ENCODE peak calls at places on chromosome 3, in four cellular contexts. W, V, O and U are unnamed samples.

GRCh38 chr3:194158942-194159439 is 23.0 kb downstream of the HES1 start:
- DNase-seq in V (peak), W (no peak), O (no peak), U (no peak)

GRCh38 chr3:182704926-182705325 is 88.4 kb upstream of the ATP11B start:
- DNase-seq in W (no peak), V (no peak), O (no peak), U (no peak)

GRCh38 chr3:101687142-101687931 is 819 bp upstream of the RPL24 start:
- DNase-seq in O (no peak), V (no peak), W (no peak), U (no peak)

GRCh38 chr3:50502225-50502583 is 1.2 kb downstream of the CACNA2D2 start:
- DNase-seq in W (no peak), O (no peak), V (no peak), U (no peak)

GRCh38 chr3:45816544-45816943 is 20.2 kb upstream of the SLC6A20 start:
- DNase-seq in V (no peak), W (no peak), O (no peak), U (no peak)

GRCh38 chr3:129412542-129413198 is 15.8 kb downstream of the EFCAB12 start:
- DNase-seq in V (no peak), O (no peak), W (no peak), U (no peak)

GRCh38 chr3:111829023-111829422 is 30.0 kb upstream of the PHLDB2 start:
- DNase-seq in V (no peak), O (no peak), W (no peak), U (no peak)

GRCh38 chr3:111585214-111585613 is 9.9 kb downstream of the ZBED2 start:
- DNase-seq in O (no peak), V (peak), W (peak), U (no peak)

GRCh38 chr3:197181751-197182150 is 116.7 kb downstream of the DLG1 start:
- DNase-seq in O (no peak), V (no peak), W (no peak), U (peak)

GRCh38 chr3:180408654-180409053 is 193.3 kb upstream of the TTC14 start:
- DNase-seq in O (no peak), V (no peak), W (no peak), U (no peak)

GRCh38 chr3:116067275-116067674 is 378.0 kb downstream of the LSAMP start:
- DNase-seq in V (no peak), O (no peak), W (no peak), U (no peak)

GRCh38 chr3:65974505-65974904 is 64.2 kb downstream of the MAGI1 start:
- DNase-seq in W (no peak), O (no peak), V (no peak), U (no peak)

GRCh38 chr3:10447527-10448260 is 57.7 kb downstream of the ATP2B2 start:
- DNase-seq in W (no peak), V (no peak), O (no peak), U (no peak)

GRCh38 chr3:176354843-176355242 is 842.4 kb downstream of the TBL1XR1 start:
- DNase-seq in W (no peak), V (no peak), O (no peak), U (no peak)

GRCh38 chr3:31399270-31399669 is 133.5 kb upstream of the STT3B start:
- DNase-seq in W (no peak), V (no peak), O (no peak), U (peak)

GRCh38 chr3:42705039-42705767 is 2.6 kb upstream of the HHATL start:
- DNase-seq in V (no peak), O (no peak), W (no peak), U (no peak)

GRCh38 chr3:110178965-110179364 is 841.6 kb upstream of the DPPA4 start:
- DNase-seq in W (no peak), V (no peak), O (no peak), U (no peak)

GRCh38 chr3:14804835-14805780 is 13.7 kb upstream of the FGD5 start:
- DNase-seq in O (no peak), V (peak), W (no peak), U (no peak)

DNA sequence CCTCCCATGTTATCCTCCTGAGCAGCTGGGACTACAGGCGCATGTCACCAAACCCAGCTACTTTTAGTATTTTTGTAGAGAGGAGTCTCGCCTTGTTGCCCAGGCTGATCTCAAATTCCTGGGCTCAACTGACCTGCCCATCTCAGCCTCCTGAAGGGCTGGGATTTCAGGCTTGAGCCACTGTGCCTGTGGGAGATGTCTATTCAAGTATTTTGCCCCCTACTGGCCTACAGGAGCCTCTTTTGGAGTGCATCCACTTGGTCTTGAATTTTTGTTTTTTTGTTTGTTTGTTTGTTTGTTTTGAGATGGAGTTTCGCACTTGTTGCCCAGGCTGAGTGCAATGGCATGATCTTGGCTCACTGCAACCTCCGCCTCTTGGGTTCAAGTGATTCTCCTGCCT is 3.2 kb upstream of the DHX30 start:
- DNase-seq in V (no peak), O (no peak), W (no peak), U (peak)
- TF ChIP-seq CTCF in V (peak), O (peak), W (no peak), U (peak)

GRCh38 chr3:18241837-18242236 is 183.3 kb downstream of the SATB1 start:
- DNase-seq in W (no peak), V (no peak), O (no peak), U (no peak)

GRCh38 chr3:18237251-18238005 is 187.7 kb downstream of the SATB1 start:
- DNase-seq in O (no peak), W (no peak), V (no peak), U (no peak)

GRCh38 chr3:18238721-18239331 is 186.3 kb downstream of the SATB1 start:
- DNase-seq in O (no peak), V (no peak), W (no peak), U (no peak)

GRCh38 chr3:18236726-18237125 is 188.4 kb downstream of the SATB1 start:
- DNase-seq in W (no peak), O (no peak), V (no peak), U (no peak)

DNA sequence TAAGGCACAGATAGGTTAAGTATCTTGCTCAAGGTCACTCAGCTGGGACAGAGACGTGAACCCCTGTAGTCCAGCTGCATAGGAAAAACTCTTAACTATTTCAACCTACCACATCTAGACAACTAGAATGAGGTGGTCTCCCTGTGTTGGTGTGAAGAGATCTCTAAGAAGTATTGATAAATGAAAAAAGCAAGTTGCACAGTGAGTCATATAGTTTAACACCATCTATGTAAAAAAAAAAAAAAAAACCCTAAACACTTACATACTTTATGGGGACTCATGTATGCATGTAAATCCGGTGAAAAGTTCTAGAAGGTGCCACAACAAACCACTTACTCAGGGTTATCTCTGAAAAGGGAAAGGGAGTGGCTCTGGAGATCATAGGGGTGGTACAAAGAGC is 185.5 kb downstream of the SATB1 start:
- DNase-seq in W (no peak), O (no peak), V (no peak), U (no peak)
- H3K4me3 ChIP-seq in W (no peak), O (no peak), V (no peak), U (no peak)

DNA sequence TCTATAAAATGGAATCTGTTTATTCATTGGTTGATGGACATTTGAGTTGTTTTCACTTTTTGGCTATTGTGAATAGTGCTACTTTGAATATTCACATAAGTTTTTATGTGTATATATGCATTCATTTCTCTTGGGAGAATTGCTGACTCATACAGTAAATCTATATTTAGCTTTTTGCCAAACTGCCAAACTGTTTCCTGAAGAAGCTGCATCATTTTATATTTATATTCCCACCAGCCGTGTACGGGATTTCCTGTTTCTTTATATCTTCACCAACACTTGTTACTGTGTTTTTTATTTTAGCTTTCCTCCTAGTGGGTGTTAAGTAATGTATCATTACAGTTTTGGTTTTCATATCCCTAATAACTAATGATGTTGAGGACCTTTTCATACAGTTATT is 12.5 kb upstream of the TCAIM start:
- DNase-seq in O (no peak), W (no peak), V (no peak), U (peak)
- TF ChIP-seq MYC in O (no peak), W (no peak), V (no peak), U (no peak)

DNA sequence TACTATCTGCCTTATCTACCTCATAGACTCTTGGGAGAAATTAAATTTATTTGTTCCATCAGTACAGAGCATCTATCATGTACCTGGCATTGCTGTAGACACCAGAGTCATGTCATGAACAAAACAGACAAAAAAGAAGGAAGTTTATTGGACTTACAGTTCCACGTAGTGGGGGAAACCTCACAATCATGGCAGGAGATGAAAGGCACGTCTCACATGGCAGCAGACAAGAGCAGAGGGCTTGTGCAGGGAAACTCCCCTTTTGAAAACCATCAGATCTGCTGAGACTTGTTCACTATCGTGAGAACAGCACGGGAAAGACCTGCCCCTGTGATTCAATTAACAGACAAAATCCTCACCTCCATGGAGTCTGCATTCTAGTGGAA is 25.6 kb upstream of the ACAP2 start:
- DNase-seq in W (no peak), O (no peak), V (no peak), U (no peak)
- TF ChIP-seq CTCF in W (no peak), O (no peak), V (no peak), U (no peak)

DNA sequence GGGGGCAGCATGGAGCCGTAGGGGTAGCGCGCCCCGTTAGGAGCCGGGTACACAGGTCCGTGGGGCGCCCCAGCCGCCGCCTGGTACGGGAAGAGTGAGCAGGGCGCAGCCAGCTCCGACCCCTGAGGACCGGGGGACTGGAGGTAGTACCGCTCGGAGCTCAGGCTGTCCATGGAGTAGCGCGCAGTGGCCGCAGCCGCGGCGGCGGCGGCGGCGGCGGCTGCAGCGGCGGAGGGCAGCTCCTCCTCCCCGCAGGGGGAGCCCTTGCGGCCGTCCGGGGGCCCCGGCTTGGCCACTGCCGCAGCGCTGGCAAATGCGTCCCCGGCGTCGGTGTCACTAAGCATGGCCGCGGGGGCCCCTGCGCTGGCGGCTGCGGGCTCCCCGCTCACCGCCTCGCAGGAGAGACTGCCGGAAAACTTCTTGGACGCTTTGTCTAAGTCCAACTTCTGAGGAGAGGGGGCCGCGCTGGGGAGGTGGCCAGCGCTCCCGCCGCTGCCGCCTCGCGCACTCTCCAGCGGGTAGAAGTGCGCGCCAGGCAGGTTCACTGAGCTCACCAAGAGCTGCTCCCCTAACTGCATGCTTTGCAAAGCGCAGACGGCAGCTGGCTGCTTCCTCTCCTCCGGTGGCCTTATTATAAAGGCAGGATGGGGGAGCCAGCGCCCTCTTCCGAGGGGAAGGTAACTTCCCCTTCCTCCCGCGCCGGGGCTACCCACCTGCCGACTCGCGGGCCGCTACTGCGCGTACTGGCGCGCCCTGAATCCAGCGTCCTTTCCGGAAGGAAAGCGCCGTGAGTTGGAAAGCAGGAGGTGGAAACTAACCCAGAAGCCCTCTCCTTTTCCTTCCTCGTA is at the start of gene EOMES:
- DNase-seq in W (peak), O (no peak), V (peak), U (peak)
- H3K4me3 ChIP-seq in W (peak), O (peak), V (peak), U (no peak)